ENCODE peak calls at places on chromosome 2, in four cellular contexts. F is lung, E is WERI-Rb-1, O is hepatocyte. D is an unnamed sample.

GRCh38 chr2:42128731-42129486 is 40.2 kb upstream of the EML4 start:
- DNase-seq in F (no peak), E (peak; percentile 42), O (no peak), D (no peak)

GRCh38 chr2:203998195-203998804 is 61.7 kb downstream of the ICOS start:
- DNase-seq in F (no peak), E (no peak), O (no peak), D (no peak)

GRCh38 chr2:103167599-103167998 is 405.8 kb downstream of the TMEM182 start:
- DNase-seq in F (no peak), E (no peak), O (no peak), D (no peak)

GRCh38 chr2:8279506-8279905 is 402.4 kb upstream of the ID2 start:
- DNase-seq in F (no peak), E (no peak), O (no peak), D (no peak)

GRCh38 chr2:233270366-233270765 is 18.9 kb downstream of the ATG16L1 start:
- DNase-seq in F (no peak), E (no peak), O (no peak), D (no peak)

GRCh38 chr2:15178946-15179345 is 382.2 kb downstream of the NBAS start:
- DNase-seq in F (no peak), E (no peak), O (no peak), D (no peak)

GRCh38 chr2:216765810-216766259 is 70.5 kb upstream of the IGFBP5 start:
- DNase-seq in F (no peak), E (no peak), O (peak; percentile 56), D (no peak)

GRCh38 chr2:71926098-71926466 is 221.6 kb downstream of the CYP26B1 start:
- DNase-seq in F (peak; percentile 22), E (peak; percentile 11), O (no peak), D (no peak)

GRCh38 chr2:222448806-222449205 is 24.5 kb downstream of the SGPP2 start:
- DNase-seq in F (peak; percentile 53), E (peak; percentile 68), O (peak; percentile 34), D (no peak)

GRCh38 chr2:150143087-150143536 is 344.4 kb downstream of the RND3 start:
- DNase-seq in F (no peak), E (no peak), O (no peak), D (no peak)

GRCh38 chr2:200406379-200406778 is 99.9 kb downstream of the SPATS2L start:
- DNase-seq in F (no peak), E (no peak), O (no peak), D (no peak)

GRCh38 chr2:25853038-25853638 is 25.1 kb downstream of the ASXL2 start:
- DNase-seq in F (no peak), E (no peak), O (no peak), D (no peak)

GRCh38 chr2:186456941-186457340 is 29.1 kb upstream of the ZC3H15 start:
- DNase-seq in F (no peak), E (no peak), O (no peak), D (no peak)

GRCh38 chr2:137467246-137467862 is 496.9 kb upstream of the HNMT start:
- DNase-seq in F (peak; percentile 32), E (peak; percentile 63), O (peak; percentile 67), D (no peak)

GRCh38 chr2:36967236-36967876 is 1.0 kb upstream of the STRN start:
- DNase-seq in F (no peak), E (no peak), O (peak; percentile 35), D (no peak)

GRCh38 chr2:28544405-28544914 is 48.6 kb downstream of the PLB1 start:
- DNase-seq in F (no peak), E (no peak), O (peak; percentile 75), D (no peak)

GRCh38 chr2:19488009-19488691 is 129.7 kb upstream of the OSR1 start:
- DNase-seq in F (no peak), E (no peak), O (no peak), D (no peak)

GRCh38 chr2:11133238-11133935 is 21.9 kb upstream of the SLC66A3 start:
- DNase-seq in F (no peak), E (peak; percentile 94), O (no peak), D (no peak)

GRCh38 chr2:38966678-38967077 is 77.0 kb downstream of the ARHGEF33 start:
- DNase-seq in F (no peak), E (no peak), O (no peak), D (no peak)

GRCh38 chr2:108612153-108612513 is 77.9 kb downstream of the LIMS1 start:
- DNase-seq in F (peak; percentile 76), E (no peak), O (no peak), D (peak; percentile 16)

GRCh38 chr2:43184339-43184895 is 42.0 kb downstream of the ZFP36L2 start:
- DNase-seq in F (no peak), E (no peak), O (peak; percentile 60), D (no peak)

GRCh38 chr2:137935591-137935990 is 28.7 kb upstream of the HNMT start:
- DNase-seq in F (no peak), E (no peak), O (no peak), D (no peak)

GRCh38 chr2:200901459-200902072 is 12.4 kb downstream of the NIF3L1 start:
- DNase-seq in F (peak; percentile 60), E (peak; percentile 76), O (peak; percentile 92), D (peak; percentile 60)

GRCh38 chr2:191150121-191150450 is 708 bp downstream of the STAT4 start:
- DNase-seq in F (no peak), E (no peak), O (peak; percentile 8), D (no peak)

D was measured in activated CD8-positive, alpha-beta memory T cell treated with anti-CD3 and anti-CD28 coated beads for 4 hours.